ENCODE peak calls at places on chromosomes 5 and 9, in nine cellular contexts. One of them, this sample, is unnamed.

GRCh38 chr5:61658592-61659008 is 326.5 kb downstream of the ZSWIM6 start:
- DNase-seq in ELR: peak; percentile 78
- DNase-seq in GM18507: peak; percentile 54
- DNase-seq in Caki2: peak; percentile 52
- DNase-seq in Right ventricle myocardium inferior: peak; percentile 90
- DNase-seq in activated CD4-positive, alpha-beta T cell treated with anti-CD3 and anti-CD28 coated beads for 1 hour: peak; percentile 70
- DNase-seq in RCC 7860: peak; percentile 12
- DNase-seq in DND-41: peak; percentile 77
- DNase-seq in activated T-helper 1 cell treated with anti-CD3 and anti-CD28 coated beads, Interleukin-2, amount 50 U/mL, for 16 hours: peak; percentile 83
- DNase-seq in this sample: no peak

GRCh38 chr5:170748986-170749385 is 34.5 kb upstream of the GABRP start:
- DNase-seq in activated CD4-positive, alpha-beta T cell treated with anti-CD3 and anti-CD28 coated beads for 1 hour: no peak
- DNase-seq in ELR: no peak
- DNase-seq in RCC 7860: no peak
- DNase-seq in Caki2: no peak
- DNase-seq in GM18507: no peak
- DNase-seq in activated T-helper 1 cell treated with anti-CD3 and anti-CD28 coated beads, Interleukin-2, amount 50 U/mL, for 16 hours: no peak
- DNase-seq in DND-41: no peak
- DNase-seq in Right ventricle myocardium inferior: no peak
- DNase-seq in this sample: peak; percentile 70

GRCh38 chr5:113487411-113487778 is 858 bp downstream of the MCC start:
- DNase-seq in DND-41: no peak
- DNase-seq in ELR: peak; percentile 15
- DNase-seq in RCC 7860: no peak
- DNase-seq in Caki2: peak; percentile 31
- DNase-seq in GM18507: no peak
- DNase-seq in activated T-helper 1 cell treated with anti-CD3 and anti-CD28 coated beads, Interleukin-2, amount 50 U/mL, for 16 hours: no peak
- DNase-seq in activated CD4-positive, alpha-beta T cell treated with anti-CD3 and anti-CD28 coated beads for 1 hour: no peak
- DNase-seq in Right ventricle myocardium inferior: no peak
- DNase-seq in this sample: no peak

GRCh38 chr9:84998639-84999038 is 329.1 kb downstream of the NTRK2 start:
- DNase-seq in RCC 7860: no peak
- DNase-seq in activated CD4-positive, alpha-beta T cell treated with anti-CD3 and anti-CD28 coated beads for 1 hour: no peak
- DNase-seq in DND-41: no peak
- DNase-seq in ELR: no peak
- DNase-seq in Right ventricle myocardium inferior: no peak
- DNase-seq in GM18507: no peak
- DNase-seq in Caki2: no peak
- DNase-seq in activated T-helper 1 cell treated with anti-CD3 and anti-CD28 coated beads, Interleukin-2, amount 50 U/mL, for 16 hours: no peak
- DNase-seq in this sample: no peak

GRCh38 chr5:50691399-50692016 is 25.1 kb downstream of the PARP8 start:
- DNase-seq in activated T-helper 1 cell treated with anti-CD3 and anti-CD28 coated beads, Interleukin-2, amount 50 U/mL, for 16 hours: no peak
- DNase-seq in ELR: no peak
- DNase-seq in activated CD4-positive, alpha-beta T cell treated with anti-CD3 and anti-CD28 coated beads for 1 hour: no peak
- DNase-seq in DND-41: no peak
- DNase-seq in GM18507: no peak
- DNase-seq in RCC 7860: no peak
- DNase-seq in Caki2: no peak
- DNase-seq in Right ventricle myocardium inferior: no peak
- DNase-seq in this sample: no peak

GRCh38 chr5:138565100-138565821 is 9.9 kb downstream of the HSPA9 start:
- DNase-seq in DND-41: no peak
- DNase-seq in RCC 7860: no peak
- DNase-seq in GM18507: no peak
- DNase-seq in ELR: no peak
- DNase-seq in activated CD4-positive, alpha-beta T cell treated with anti-CD3 and anti-CD28 coated beads for 1 hour: no peak
- DNase-seq in Right ventricle myocardium inferior: no peak
- DNase-seq in Caki2: no peak
- DNase-seq in activated T-helper 1 cell treated with anti-CD3 and anti-CD28 coated beads, Interleukin-2, amount 50 U/mL, for 16 hours: no peak
- DNase-seq in this sample: no peak

GRCh38 chr9:128607642-128608350 is 48.9 kb downstream of the DYNC2I2 start:
- DNase-seq in RCC 7860: no peak
- DNase-seq in activated T-helper 1 cell treated with anti-CD3 and anti-CD28 coated beads, Interleukin-2, amount 50 U/mL, for 16 hours: no peak
- DNase-seq in Caki2: no peak
- DNase-seq in Right ventricle myocardium inferior: peak; percentile 80
- DNase-seq in DND-41: no peak
- DNase-seq in GM18507: no peak
- DNase-seq in ELR: no peak
- DNase-seq in activated CD4-positive, alpha-beta T cell treated with anti-CD3 and anti-CD28 coated beads for 1 hour: no peak
- DNase-seq in this sample: no peak

GRCh38 chr5:61525573-61526142 is 193.6 kb downstream of the ZSWIM6 start:
- DNase-seq in activated CD4-positive, alpha-beta T cell treated with anti-CD3 and anti-CD28 coated beads for 1 hour: no peak
- DNase-seq in activated T-helper 1 cell treated with anti-CD3 and anti-CD28 coated beads, Interleukin-2, amount 50 U/mL, for 16 hours: no peak
- DNase-seq in Right ventricle myocardium inferior: no peak
- DNase-seq in DND-41: no peak
- DNase-seq in GM18507: no peak
- DNase-seq in Caki2: no peak
- DNase-seq in ELR: no peak
- DNase-seq in RCC 7860: no peak
- DNase-seq in this sample: no peak

GRCh38 chr9:33211695-33212393 is 28.1 kb upstream of the SPINK4 start:
- DNase-seq in Right ventricle myocardium inferior: no peak
- DNase-seq in activated CD4-positive, alpha-beta T cell treated with anti-CD3 and anti-CD28 coated beads for 1 hour: no peak
- DNase-seq in ELR: no peak
- DNase-seq in Caki2: no peak
- DNase-seq in activated T-helper 1 cell treated with anti-CD3 and anti-CD28 coated beads, Interleukin-2, amount 50 U/mL, for 16 hours: no peak
- DNase-seq in GM18507: no peak
- DNase-seq in RCC 7860: no peak
- DNase-seq in DND-41: no peak
- DNase-seq in this sample: no peak

GRCh38 chr9:6873862-6874261 is 116.1 kb downstream of the KDM4C start:
- DNase-seq in ELR: peak; percentile 20
- DNase-seq in Caki2: no peak
- DNase-seq in activated T-helper 1 cell treated with anti-CD3 and anti-CD28 coated beads, Interleukin-2, amount 50 U/mL, for 16 hours: no peak
- DNase-seq in DND-41: no peak
- DNase-seq in GM18507: no peak
- DNase-seq in Right ventricle myocardium inferior: no peak
- DNase-seq in RCC 7860: no peak
- DNase-seq in activated CD4-positive, alpha-beta T cell treated with anti-CD3 and anti-CD28 coated beads for 1 hour: no peak
- DNase-seq in this sample: no peak

This sample was measured in esophagus muscularis mucosa.